ENCODE peak calls at places on chromosomes 16 and 17, in six cellular contexts. J is mesendoderm, M is Karpas-422, I is endothelial cell of umbilical vein, V is GM23248, H is K562. U is an unnamed sample.

GRCh38 chr17:77508047-77508715 is 367.4 kb downstream of the SEC14L1 start:
- DNase-seq in J (no peak), M (no peak), I (no peak), V (no peak), H (no peak), U (peak; percentile 38)

GRCh38 chr17:32943206-32943605 is 15.3 kb downstream of the TMEM98 start:
- DNase-seq in J (peak; percentile 54), M (no peak), I (no peak), V (no peak), H (no peak), U (no peak)

GRCh38 chr16:11783319-11784047 is 13.6 kb downstream of the ZC3H7A start:
- DNase-seq in J (no peak), M (peak; percentile 46), I (peak; percentile 88), V (peak; percentile 50), H (peak; percentile 46), U (no peak)

GRCh38 chr16:3283525-3284447 is 495 bp downstream of the ZNF263 start:
- DNase-seq in J (peak; percentile 42), M (no peak), I (peak; percentile 19), V (peak; percentile 57), H (peak; percentile 23), U (no peak)

GRCh38 chr17:16371742-16372141 is 9.1 kb upstream of the UBB start:
- DNase-seq in J (no peak), M (no peak), I (peak; percentile 39), V (peak; percentile 59), H (no peak), U (no peak)

GRCh38 chr17:83099086-83099540 is 19.7 kb downstream of the METRNL start:
- DNase-seq in J (no peak), M (no peak), I (no peak), V (peak; percentile 53), H (no peak), U (no peak)

GRCh38 chr16:2091722-2092620 is 43.7 kb downstream of the PKD1 start:
- DNase-seq in J (peak; percentile 33), M (no peak), I (no peak), V (no peak), H (no peak), U (no peak)

GRCh38 chr16:85334718-85335583 is 222.7 kb upstream of the CIBAR2 start:
- DNase-seq in J (peak; percentile 81), M (no peak), I (peak; percentile 49), V (no peak), H (peak; percentile 95), U (no peak)

GRCh38 chr16:4032768-4033167 is 83.5 kb downstream of the ADCY9 start:
- DNase-seq in J (no peak), M (peak; percentile 68), I (peak; percentile 48), V (peak; percentile 58), H (no peak), U (no peak)

GRCh38 chr17:14301761-14302401 is 1.0 kb downstream of the HS3ST3B1 start:
- DNase-seq in J (no peak), M (no peak), I (peak; percentile 10), V (peak; percentile 74), H (peak; percentile 37), U (no peak)

GRCh38 chr17:67431210-67432015 is 54.3 kb downstream of the PITPNC1 start:
- DNase-seq in J (peak; percentile 69), M (no peak), I (peak; percentile 47), V (peak; percentile 91), H (peak; percentile 21), U (no peak)

GRCh38 chr17:75088465-75088895 is 726 bp downstream of the SLC16A5 start:
- DNase-seq in J (no peak), M (no peak), I (no peak), V (no peak), H (no peak), U (no peak)

GRCh38 chr17:14461131-14461530 is 160.2 kb downstream of the HS3ST3B1 start:
- DNase-seq in J (no peak), M (no peak), I (no peak), V (no peak), H (no peak), U (no peak)

GRCh38 chr17:32185875-32186274 is 43.6 kb downstream of the RHOT1 start:
- DNase-seq in J (no peak), M (no peak), I (no peak), V (no peak), H (no peak), U (no peak)

GRCh38 chr16:89845417-89845816 is 17.1 kb downstream of the SPIRE2 start:
- DNase-seq in J (no peak), M (no peak), I (no peak), V (no peak), H (no peak), U (no peak)

GRCh38 chr17:39742856-39743436 is 5.2 kb downstream of the GRB7 start:
- DNase-seq in J (no peak), M (no peak), I (no peak), V (no peak), H (no peak), U (no peak)

GRCh38 chr17:2854662-2855061 is 58.4 kb downstream of the RAP1GAP2 start:
- DNase-seq in J (no peak), M (no peak), I (no peak), V (peak; percentile 11), H (no peak), U (no peak)

GRCh38 chr17:63798572-63799113 is 24.7 kb downstream of the DDX42 start:
- DNase-seq in J (no peak), M (no peak), I (no peak), V (no peak), H (no peak), U (no peak)

GRCh38 chr16:57601801-57602478 is 26.5 kb upstream of the ADGRG1 start:
- DNase-seq in J (no peak), M (no peak), I (no peak), V (no peak), H (peak; percentile 60), U (no peak)

GRCh38 chr16:54930034-54930938 is at the start of gene IRX5:
- DNase-seq in J (peak; percentile 97), M (peak; percentile 93), I (peak; percentile 89), V (peak; percentile 98), H (peak; percentile 94), U (peak; percentile 72)

GRCh38 chr17:80794281-80795089 is 197.2 kb upstream of the CHMP6 start:
- DNase-seq in J (no peak), M (no peak), I (no peak), V (no peak), H (no peak), U (no peak)
- H3K9ac ChIP-seq in J (no peak overlapping the region), M (no peak overlapping the region), I (no peak overlapping the region), V (no peak overlapping the region), H (no peak overlapping the region), U (no peak overlapping the region)

DNA sequence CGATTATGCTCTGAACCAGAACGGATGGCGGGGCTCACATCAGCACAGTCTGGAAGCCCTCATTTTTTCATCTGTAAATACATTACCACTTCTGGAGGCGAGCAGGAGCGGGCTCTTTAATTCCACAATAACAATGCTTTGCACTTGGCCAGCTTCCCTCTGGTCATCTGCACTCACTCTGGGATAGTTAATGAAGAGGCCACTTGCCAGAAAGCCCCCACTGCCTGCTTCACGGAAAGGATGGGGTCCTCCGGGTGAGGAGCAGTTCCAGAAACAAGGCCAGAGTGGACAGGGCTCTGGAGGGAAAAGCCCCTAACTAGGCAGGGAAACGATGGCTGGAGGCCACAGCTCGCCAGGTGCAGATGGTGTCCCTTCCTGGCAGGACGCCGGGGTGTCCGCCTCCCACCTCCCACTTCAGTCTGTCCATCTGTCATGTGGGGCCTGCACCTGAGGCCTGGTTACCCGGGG is 13.1 kb upstream of the BCAR1 start:
- DNase-seq in J (no peak), M (no peak), I (peak; percentile 70), V (peak; percentile 69), H (no peak), U (no peak)
- H3K79me2 ChIP-seq in J (peaks cover 50% of the 10 kb centered on the region), M (no peaks in the 10 kb centered on the region), I (peaks cover 63% of the 10 kb centered on the region), V (peaks cover 60% of the 10 kb centered on the region), H (peaks cover 6% of the 10 kb centered on the region), U (peaks cover 64% of the 10 kb centered on the region)

DNA sequence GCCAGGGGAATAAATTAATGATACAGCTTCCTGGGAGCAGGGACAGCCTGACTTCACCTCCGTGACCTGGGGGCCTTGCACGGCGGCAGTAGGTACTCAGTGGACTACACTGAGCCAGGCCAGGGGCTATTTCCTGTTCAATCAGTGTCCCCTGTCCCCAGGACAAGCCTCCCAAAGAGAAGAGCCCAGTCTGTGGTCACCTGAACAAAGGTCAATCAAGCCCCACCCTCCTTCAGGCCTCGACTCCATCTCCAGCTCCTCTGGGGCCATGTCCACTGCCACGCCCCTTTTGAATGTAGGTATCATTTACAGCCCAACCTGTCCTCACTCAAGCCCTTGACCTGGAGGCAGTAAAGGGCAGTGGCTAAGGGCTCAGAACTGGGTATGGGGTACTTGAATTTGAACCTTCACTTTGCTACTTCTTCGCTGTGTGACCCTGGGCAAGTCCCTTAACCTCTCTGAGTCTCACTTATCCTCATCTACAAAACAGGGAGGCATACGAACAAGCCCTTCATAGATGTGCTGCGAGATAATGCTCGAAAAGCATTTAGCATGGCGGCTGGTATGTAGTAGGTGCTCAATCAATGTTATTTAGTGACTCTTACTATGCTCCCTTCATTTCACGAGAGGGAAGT is 29.0 kb downstream of the MYH11 start:
- DNase-seq in J (no peak), M (no peak), I (no peak), V (no peak), H (no peak), U (no peak)
- H3K9ac ChIP-seq in J (no peak overlapping the region), M (no peak overlapping the region), I (no peak overlapping the region), V (no peak overlapping the region), H (no peak overlapping the region), U (no peak overlapping the region)

GRCh38 chr17:17742133-17742621 is 60.9 kb downstream of the RAI1 start:
- DNase-seq in J (no peak), M (no peak), I (peak; percentile 64), V (peak; percentile 66), H (no peak), U (no peak)

GRCh38 chr17:17743391-17744112 is 62.3 kb downstream of the RAI1 start:
- DNase-seq in J (no peak), M (no peak), I (no peak), V (no peak), H (no peak), U (no peak)

GRCh38 chr17:17744116-17744515 is 62.9 kb downstream of the RAI1 start:
- DNase-seq in J (no peak), M (no peak), I (no peak), V (no peak), H (no peak), U (no peak)

GRCh38 chr17:17741346-17742023 is 60.2 kb downstream of the RAI1 start:
- DNase-seq in J (peak; percentile 59), M (no peak), I (peak; percentile 26), V (peak; percentile 62), H (no peak), U (no peak)

GRCh38 chr17:17742688-17743390 is 61.6 kb downstream of the RAI1 start:
- DNase-seq in J (no peak), M (no peak), I (no peak), V (no peak), H (no peak), U (no peak)
- H3K79me2 ChIP-seq in J (no peaks in the 10 kb centered on the region), M (peaks cover 70% of the 10 kb centered on the region), I (peaks cover 30% of the 10 kb centered on the region), V (peaks cover 92% of the 10 kb centered on the region), H (peaks cover 9% of the 10 kb centered on the region), U (peaks cover 74% of the 10 kb centered on the region)

DNA sequence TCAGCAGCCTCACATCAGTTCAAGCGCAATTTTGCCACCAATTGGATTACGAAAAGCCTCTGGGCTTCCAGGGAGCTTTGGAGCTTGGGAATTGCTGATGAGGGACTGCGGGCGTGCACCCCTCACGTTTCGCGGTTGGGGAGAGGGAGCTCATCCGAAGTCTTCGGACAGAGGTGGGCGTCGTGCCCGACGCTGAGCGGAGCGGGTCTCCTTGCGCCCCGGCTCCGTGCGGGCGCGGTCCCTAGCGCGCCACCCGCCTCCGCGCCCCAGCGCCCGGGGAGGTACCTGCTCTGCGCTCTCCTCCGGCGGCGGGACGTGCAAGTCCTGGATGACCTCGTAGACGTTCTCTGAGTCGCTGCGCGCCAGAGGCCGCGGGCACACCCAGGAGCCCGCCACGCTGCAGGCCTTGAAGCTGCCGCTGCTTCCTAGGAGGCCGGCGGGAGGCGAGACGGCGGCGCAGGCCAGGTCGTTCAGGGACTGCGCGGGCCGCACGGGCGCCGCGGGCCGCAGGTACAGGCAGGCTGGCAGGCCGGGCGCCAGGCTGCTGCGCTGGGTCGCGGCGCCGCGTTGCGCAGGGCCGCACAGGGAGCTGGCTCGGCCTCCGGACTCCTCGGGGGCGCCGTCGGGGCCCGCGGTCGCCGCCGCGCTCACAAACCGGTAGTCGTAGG is 3.2 kb downstream of the ARHGAP27 start:
- DNase-seq in J (peak; percentile 63), M (no peak), I (no peak), V (peak; percentile 46), H (no peak), U (no peak)
- H3K9ac ChIP-seq in J (peak overlapping the region; percentile 27), M (peak overlapping the region; percentile 54), I (no peak overlapping the region), V (no peak overlapping the region), H (no peak overlapping the region), U (no peak overlapping the region)